ENCODE peak calls at places on chromosomes 11 and 22, in nine cellular contexts. C is PC-9, Y is DND-41, T is neural progenitor cell, A is HCT116, L is IMR-90, N is GM23338, O is fibroblast of lung, D is A549. V is an unnamed sample.

GRCh38 chr11:72642815-72643511 is 31.3 kb downstream of the PDE2A start:
- DNase-seq in O (peak; percentile 33), D (peak; percentile 80), C (peak; percentile 71), L (peak; percentile 11), Y (peak; percentile 56), T (peak; percentile 83), A (peak; percentile 32), N (peak; percentile 72), V (no peak)

GRCh38 chr11:95248666-95249467 is 17.9 kb upstream of the SESN3 start:
- DNase-seq in N (peak; percentile 70), T (peak; percentile 68), O (no peak), Y (no peak), D (no peak), L (no peak), C (no peak), A (no peak), V (no peak)

GRCh38 chr11:35282226-35282882 is 137.0 kb downstream of the SLC1A2 start:
- DNase-seq in T (no peak), N (no peak), Y (no peak), A (no peak), D (no peak), O (peak; percentile 59), C (no peak), L (peak; percentile 89), V (peak; percentile 55)

GRCh38 chr11:70415176-70415575 is 16.8 kb downstream of the CTTN start:
- DNase-seq in A (no peak), T (no peak), L (peak; percentile 96), O (peak; percentile 50), D (peak; percentile 18), C (no peak), N (no peak), Y (no peak), V (peak; percentile 20)

GRCh38 chr11:10108901-10109665 is 184.9 kb downstream of the SBF2 start:
- DNase-seq in D (no peak), A (no peak), O (peak; percentile 90), Y (no peak), C (no peak), T (no peak), N (peak; percentile 7), L (peak; percentile 40), V (no peak)

GRCh38 chr11:68120212-68121066 is 749 bp downstream of the CHKA start:
- DNase-seq in O (peak; percentile 18), N (peak; percentile 59), A (no peak), C (peak; percentile 50), D (no peak), Y (peak; percentile 63), L (peak; percentile 26), T (peak; percentile 83), V (no peak)

GRCh38 chr11:111598546-111598945 is 3.7 kb upstream of the SIK2 start:
- DNase-seq in A (no peak), O (peak; percentile 85), T (no peak), Y (no peak), L (peak; percentile 83), N (no peak), C (no peak), D (no peak), V (no peak)

GRCh38 chr11:35563413-35564245 is 38.2 kb upstream of the PAMR1 start:
- DNase-seq in A (no peak), O (peak; percentile 46), C (no peak), L (peak; percentile 37), D (no peak), Y (no peak), N (no peak), T (no peak), V (no peak)

GRCh38 chr22:27876684-27877083 is 42.4 kb downstream of the PITPNB start:
- DNase-seq in D (no peak), Y (no peak), N (no peak), A (no peak), T (peak; percentile 34), O (no peak), C (no peak), L (peak; percentile 27), V (no peak)

GRCh38 chr22:44289429-44290171 is 23.2 kb downstream of the SHISAL1 start:
- DNase-seq in Y (no peak), O (no peak), T (peak; percentile 56), A (no peak), C (no peak), N (no peak), D (no peak), L (peak; percentile 49), V (no peak)

GRCh38 chr22:17930455-17931313 is 93.7 kb downstream of the MICAL3 start:
- DNase-seq in O (no peak), Y (no peak), L (no peak), D (no peak), T (no peak), C (no peak), A (no peak), N (no peak), V (no peak)

GRCh38 chr11:2517016-2517385 is 72.2 kb downstream of the KCNQ1 start:
- DNase-seq in L (no peak), A (no peak), T (no peak), Y (no peak), D (no peak), N (no peak), C (no peak), O (no peak), V (no peak)

GRCh38 chr11:79082920-79083319 is 357.9 kb downstream of the TENM4 start:
- DNase-seq in Y (no peak), A (no peak), T (peak; percentile 89), C (no peak), O (no peak), N (no peak), L (no peak), D (no peak), V (no peak)

GRCh38 chr11:69674267-69674885 is 777 bp downstream of the LTO1 start:
- DNase-seq in L (peak; percentile 92), A (no peak), N (peak; percentile 17), C (no peak), Y (peak; percentile 25), O (peak; percentile 86), T (peak; percentile 41), D (no peak), V (peak; percentile 70)

GRCh38 chr22:26172389-26172990 is 3.2 kb downstream of the SEZ6L start:
- DNase-seq in T (peak; percentile 82), C (peak; percentile 5), O (peak; percentile 1), L (peak; percentile 4), D (peak; percentile 22), A (peak; percentile 24), N (peak; percentile 87), Y (peak; percentile 39), V (peak; percentile 24)

GRCh38 chr11:17350455-17351170 is 987 bp upstream of the NCR3LG1 start:
- DNase-seq in A (no peak), D (no peak), O (peak; percentile 10), T (no peak), N (no peak), C (no peak), Y (no peak), L (no peak), V (no peak)

GRCh38 chr22:28600546-28601143 is 79.0 kb downstream of the TTC28 start:
- DNase-seq in L (peak; percentile 72), Y (peak; percentile 21), N (peak; percentile 78), C (no peak), O (peak; percentile 82), D (peak; percentile 11), A (peak; percentile 24), T (peak; percentile 59), V (peak; percentile 24)

GRCh38 chr11:34609850-34610249 is 11.0 kb upstream of the EHF start:
- DNase-seq in C (no peak), Y (no peak), O (no peak), D (no peak), L (no peak), T (no peak), A (no peak), N (no peak), V (peak; percentile 33)

GRCh38 chr11:106152013-106152412 is 74.6 kb downstream of the AASDHPPT start:
- DNase-seq in D (no peak), Y (no peak), C (no peak), O (peak; percentile 7), L (peak; percentile 17), T (no peak), N (peak; percentile 51), A (no peak), V (peak; percentile 82)
- TF ChIP-seq CTCF in D (no peak), Y (peak; percentile 2), C (peak; percentile 11), O (no peak), L (no peak), T (peak; percentile 17), N (peak; percentile 51), A (peak; percentile 26), V (peak; percentile 44)

GRCh38 chr11:120565436-120566155 is 54.0 kb downstream of the GRIK4 start:
- DNase-seq in D (no peak), T (no peak), A (no peak), Y (no peak), N (no peak), O (no peak), L (no peak), C (no peak), V (peak; percentile 36)
- H3K4me2 ChIP-seq in D (no peak overlapping the region), T (peak overlapping the region; percentile 92), A (peak overlapping the region; percentile 69), Y (no peak overlapping the region), N (peak overlapping the region; percentile 96), O (no peak overlapping the region), L (peak overlapping the region; percentile 65), C (peak overlapping the region; percentile 45), V (peak overlapping the region; percentile 90)

GRCh38 chr11:7904910-7905309 is 26.2 kb downstream of the OR10A6 start:
- DNase-seq in T (peak; percentile 33), Y (no peak), O (peak; percentile 62), A (no peak), L (peak; percentile 69), C (no peak), D (no peak), N (peak; percentile 68), V (peak; percentile 47)
- TF ChIP-seq CTCF in T (peak; percentile 46), Y (no peak), O (peak; percentile 42), A (no peak), L (peak; percentile 71), C (peak; percentile 45), D (no peak), N (peak; percentile 60), V (peak; percentile 47)

GRCh38 chr22:49115186-49115585 is 712.5 kb downstream of the BRD1 start:
- DNase-seq in Y (no peak), A (no peak), C (no peak), L (no peak), T (no peak), D (no peak), N (no peak), O (no peak), V (no peak)

GRCh38 chr22:49112176-49112575 is 715.5 kb downstream of the BRD1 start:
- DNase-seq in A (no peak), T (no peak), Y (no peak), C (no peak), N (no peak), O (no peak), L (no peak), D (no peak), V (no peak)

GRCh38 chr22:49116021-49116420 is 711.7 kb downstream of the BRD1 start:
- DNase-seq in Y (no peak), T (no peak), O (no peak), C (no peak), D (no peak), L (no peak), A (no peak), N (no peak), V (no peak)

GRCh38 chr22:49112661-49113626 is 714.7 kb downstream of the BRD1 start:
- DNase-seq in Y (no peak), N (no peak), A (no peak), T (no peak), L (no peak), O (no peak), D (no peak), C (no peak), V (no peak)

DNA sequence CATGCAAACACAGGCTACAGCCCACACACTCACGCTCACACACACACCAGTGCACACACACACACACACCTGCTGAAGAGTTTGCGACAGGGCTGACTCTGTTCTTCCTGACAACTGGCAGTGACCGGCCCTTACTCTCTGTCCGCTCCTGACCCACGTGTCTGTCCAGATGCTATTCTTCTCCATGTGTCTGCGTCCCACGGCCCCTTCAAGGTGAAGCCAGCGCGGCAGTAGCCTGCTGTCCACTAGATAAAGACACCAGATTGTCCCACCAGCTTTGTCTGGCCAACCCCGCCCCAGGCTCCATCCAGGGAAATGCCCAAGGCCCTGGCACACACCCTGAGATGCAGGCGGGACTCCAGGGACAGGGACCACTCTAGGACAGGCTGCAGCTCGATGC is 713.9 kb downstream of the BRD1 start:
- DNase-seq in T (no peak), D (no peak), N (no peak), O (no peak), Y (no peak), C (no peak), L (no peak), A (no peak), V (no peak)
- H3K4me2 ChIP-seq in T (no peak overlapping the region), D (no peak overlapping the region), N (no peak overlapping the region), O (no peak overlapping the region), Y (no peak overlapping the region), C (no peak overlapping the region), L (no peak overlapping the region), A (no peak overlapping the region), V (no peak overlapping the region)

V was measured in mammary epithelial cell.